ENCODE peak calls at places on chromosomes 16 and 17, in seven cellular contexts. One of them, this sample, is unnamed.

GRCh38 chr17:43818966-43819365 is 14.0 kb downstream of the MPP3 start:
- DNase-seq in left lung: no peak
- DNase-seq in H7: no peak
- DNase-seq in CD4-positive, alpha-beta T cell: no peak
- DNase-seq in A172: no peak
- DNase-seq in nucleus accumbens: no peak
- DNase-seq in Caki2: no peak
- DNase-seq in this sample: no peak

GRCh38 chr17:68289936-68290267 is 1.0 kb downstream of the SLC16A6 start:
- DNase-seq in Caki2: no peak
- DNase-seq in A172: no peak
- DNase-seq in CD4-positive, alpha-beta T cell: no peak
- DNase-seq in nucleus accumbens: no peak
- DNase-seq in H7: no peak
- DNase-seq in left lung: no peak
- DNase-seq in this sample: no peak

GRCh38 chr17:56867948-56868376 is 34.0 kb downstream of the DGKE start:
- DNase-seq in CD4-positive, alpha-beta T cell: no peak
- DNase-seq in Caki2: no peak
- DNase-seq in left lung: no peak
- DNase-seq in A172: peak; percentile 57
- DNase-seq in nucleus accumbens: no peak
- DNase-seq in H7: no peak
- DNase-seq in this sample: no peak

GRCh38 chr16:49672753-49673152 is 183.2 kb downstream of the ZNF423 start:
- DNase-seq in H7: no peak
- DNase-seq in nucleus accumbens: no peak
- DNase-seq in A172: no peak
- DNase-seq in Caki2: no peak
- DNase-seq in CD4-positive, alpha-beta T cell: no peak
- DNase-seq in left lung: no peak
- DNase-seq in this sample: no peak

GRCh38 chr17:38702900-38703741 is 2.0 kb upstream of the MLLT6 start:
- DNase-seq in A172: no peak
- DNase-seq in Caki2: peak; percentile 31
- DNase-seq in H7: peak; percentile 60
- DNase-seq in nucleus accumbens: no peak
- DNase-seq in CD4-positive, alpha-beta T cell: no peak
- DNase-seq in left lung: peak; percentile 88
- DNase-seq in this sample: peak; percentile 53

GRCh38 chr17:81542431-81543338 is 9.5 kb downstream of the FAAP100 start:
- DNase-seq in left lung: peak; percentile 49
- DNase-seq in Caki2: no peak
- DNase-seq in A172: no peak
- DNase-seq in CD4-positive, alpha-beta T cell: no peak
- DNase-seq in H7: no peak
- DNase-seq in nucleus accumbens: no peak
- DNase-seq in this sample: no peak

GRCh38 chr17:32533296-32533695 is 46.5 kb downstream of the CDK5R1 start:
- DNase-seq in nucleus accumbens: peak; percentile 9
- DNase-seq in A172: no peak
- DNase-seq in CD4-positive, alpha-beta T cell: no peak
- DNase-seq in H7: no peak
- DNase-seq in Caki2: no peak
- DNase-seq in left lung: no peak
- DNase-seq in this sample: no peak

GRCh38 chr17:65559802-65560627 is 1.4 kb downstream of the AXIN2 start:
- DNase-seq in Caki2: no peak
- DNase-seq in nucleus accumbens: no peak
- DNase-seq in A172: no peak
- DNase-seq in CD4-positive, alpha-beta T cell: no peak
- DNase-seq in left lung: peak; percentile 83
- DNase-seq in H7: peak; percentile 95
- DNase-seq in this sample: peak; percentile 35

GRCh38 chr16:79564594-79565210 is 35.8 kb downstream of the MAF start:
- DNase-seq in left lung: no peak
- DNase-seq in Caki2: no peak
- DNase-seq in H7: no peak
- DNase-seq in A172: no peak
- DNase-seq in CD4-positive, alpha-beta T cell: no peak
- DNase-seq in nucleus accumbens: no peak
- DNase-seq in this sample: no peak

GRCh38 chr17:20823890-20824289 is 218.9 kb downstream of the USP22 start:
- DNase-seq in CD4-positive, alpha-beta T cell: no peak
- DNase-seq in H7: no peak
- DNase-seq in Caki2: no peak
- DNase-seq in left lung: no peak
- DNase-seq in A172: no peak
- DNase-seq in nucleus accumbens: no peak
- DNase-seq in this sample: no peak

GRCh38 chr17:3415610-3416009 is 4.4 kb downstream of the OR3A3 start:
- DNase-seq in CD4-positive, alpha-beta T cell: no peak
- DNase-seq in Caki2: no peak
- DNase-seq in H7: no peak
- DNase-seq in nucleus accumbens: no peak
- DNase-seq in left lung: no peak
- DNase-seq in A172: no peak
- DNase-seq in this sample: no peak

GRCh38 chr16:57624806-57625500 is 3.5 kb upstream of the ADGRG1 start:
- DNase-seq in A172: no peak
- DNase-seq in Caki2: no peak
- DNase-seq in left lung: peak; percentile 23
- DNase-seq in nucleus accumbens: peak; percentile 79
- DNase-seq in CD4-positive, alpha-beta T cell: no peak
- DNase-seq in H7: no peak
- DNase-seq in this sample: no peak

GRCh38 chr17:38674013-38674748 is 576 bp downstream of the EPOP start:
- DNase-seq in left lung: peak; percentile 88
- DNase-seq in A172: no peak
- DNase-seq in CD4-positive, alpha-beta T cell: peak; percentile 42
- DNase-seq in nucleus accumbens: no peak
- DNase-seq in H7: no peak
- DNase-seq in Caki2: no peak
- DNase-seq in this sample: peak; percentile 60

This sample was measured in activated CD4-positive, alpha-beta memory T cell treated with anti-CD3 and anti-CD28 coated beads for 36 hours.